ENCODE peak calls at places on chromosomes 13 and 19, in five cellular contexts. One of them, this sample, is unnamed.

GRCh38 chr13:108525867-108526266 is 103.5 kb upstream of the MYO16 start:
- DNase-seq in uterus: no peak
- DNase-seq in adrenal gland: no peak
- DNase-seq in cardiac fibroblast: no peak
- DNase-seq in CD8-positive, alpha-beta T cell: no peak
- DNase-seq in this sample: no peak

GRCh38 chr13:110396913-110397379 is 89.9 kb downstream of the COL4A2 start:
- DNase-seq in uterus: peak; percentile 94
- DNase-seq in adrenal gland: peak; percentile 90
- DNase-seq in cardiac fibroblast: peak; percentile 100
- DNase-seq in CD8-positive, alpha-beta T cell: no peak
- DNase-seq in this sample: peak; percentile 78

GRCh38 chr13:95275322-95276118 is 25.7 kb downstream of the ABCC4 start:
- DNase-seq in uterus: no peak
- DNase-seq in adrenal gland: no peak
- DNase-seq in cardiac fibroblast: no peak
- DNase-seq in CD8-positive, alpha-beta T cell: no peak
- DNase-seq in this sample: no peak

GRCh38 chr19:10027158-10027997 is 14.1 kb downstream of the RDH8 start:
- DNase-seq in uterus: peak; percentile 96
- DNase-seq in adrenal gland: peak; percentile 97
- DNase-seq in cardiac fibroblast: peak; percentile 95
- DNase-seq in CD8-positive, alpha-beta T cell: peak; percentile 67
- DNase-seq in this sample: peak; percentile 80

GRCh38 chr19:23437901-23438300 is 42.6 kb upstream of the ZNF91 start:
- DNase-seq in uterus: no peak
- DNase-seq in adrenal gland: no peak
- DNase-seq in cardiac fibroblast: no peak
- DNase-seq in CD8-positive, alpha-beta T cell: no peak
- DNase-seq in this sample: no peak

GRCh38 chr19:33862991-33863390 is 66.3 kb downstream of the KCTD15 start:
- DNase-seq in uterus: no peak
- DNase-seq in adrenal gland: no peak
- DNase-seq in cardiac fibroblast: no peak
- DNase-seq in CD8-positive, alpha-beta T cell: no peak
- DNase-seq in this sample: no peak

GRCh38 chr19:14002571-14003278 is 3.4 kb downstream of the RFX1 start:
- DNase-seq in uterus: no peak
- DNase-seq in adrenal gland: no peak
- DNase-seq in cardiac fibroblast: no peak
- DNase-seq in CD8-positive, alpha-beta T cell: no peak
- DNase-seq in this sample: no peak

GRCh38 chr13:64817721-64818120 is 2412.4 kb downstream of the PCDH9 start:
- DNase-seq in uterus: no peak
- DNase-seq in adrenal gland: no peak
- DNase-seq in cardiac fibroblast: peak; percentile 47
- DNase-seq in CD8-positive, alpha-beta T cell: no peak
- DNase-seq in this sample: no peak

GRCh38 chr19:18809149-18809978 is 18.3 kb upstream of the COMP start:
- DNase-seq in uterus: peak; percentile 83
- DNase-seq in adrenal gland: peak; percentile 68
- DNase-seq in cardiac fibroblast: peak; percentile 88
- DNase-seq in CD8-positive, alpha-beta T cell: no peak
- DNase-seq in this sample: no peak

GRCh38 chr13:98575009-98575866 is 1.7 kb downstream of the STK24 start:
- DNase-seq in uterus: no peak
- DNase-seq in adrenal gland: no peak
- DNase-seq in cardiac fibroblast: peak; percentile 40
- DNase-seq in CD8-positive, alpha-beta T cell: no peak
- DNase-seq in this sample: no peak

GRCh38 chr13:112168771-112169170 is 101.8 kb downstream of the SOX1 start:
- DNase-seq in uterus: no peak
- DNase-seq in adrenal gland: no peak
- DNase-seq in cardiac fibroblast: no peak
- DNase-seq in CD8-positive, alpha-beta T cell: no peak
- DNase-seq in this sample: no peak

GRCh38 chr19:39408392-39409206 is 2.0 kb downstream of the ZFP36 start:
- DNase-seq in uterus: peak; percentile 43
- DNase-seq in adrenal gland: peak; percentile 42
- DNase-seq in cardiac fibroblast: peak; percentile 60
- DNase-seq in CD8-positive, alpha-beta T cell: no peak
- DNase-seq in this sample: no peak

DNA sequence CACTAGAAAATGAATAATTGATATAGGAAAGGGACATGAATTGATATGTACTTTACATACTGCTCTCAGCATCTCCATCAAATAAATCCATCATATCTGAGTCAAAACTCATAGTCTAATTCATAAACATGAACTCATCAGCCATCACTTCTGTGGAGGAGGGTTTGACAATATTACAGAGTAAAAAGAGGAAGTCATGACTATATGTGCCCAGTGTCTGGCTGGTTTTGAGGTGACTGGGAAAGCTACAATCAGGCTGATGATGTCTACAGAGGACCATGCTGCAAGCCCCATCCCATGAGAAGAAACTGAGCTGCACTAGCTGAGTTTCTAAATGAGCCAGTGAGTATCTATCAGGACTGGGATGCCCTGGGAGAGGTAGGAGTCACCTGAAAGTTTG is 417.9 kb downstream of the TSHZ3 start:
- DNase-seq in uterus: no peak
- DNase-seq in adrenal gland: no peak
- DNase-seq in cardiac fibroblast: no peak
- DNase-seq in CD8-positive, alpha-beta T cell: no peak
- DNase-seq in this sample: no peak
- TF ChIP-seq CTCF in uterus: no peak
- TF ChIP-seq CTCF in adrenal gland: no peak
- TF ChIP-seq CTCF in cardiac fibroblast: no peak
- TF ChIP-seq CTCF in CD8-positive, alpha-beta T cell: no peak
- TF ChIP-seq CTCF in this sample: no peak

DNA sequence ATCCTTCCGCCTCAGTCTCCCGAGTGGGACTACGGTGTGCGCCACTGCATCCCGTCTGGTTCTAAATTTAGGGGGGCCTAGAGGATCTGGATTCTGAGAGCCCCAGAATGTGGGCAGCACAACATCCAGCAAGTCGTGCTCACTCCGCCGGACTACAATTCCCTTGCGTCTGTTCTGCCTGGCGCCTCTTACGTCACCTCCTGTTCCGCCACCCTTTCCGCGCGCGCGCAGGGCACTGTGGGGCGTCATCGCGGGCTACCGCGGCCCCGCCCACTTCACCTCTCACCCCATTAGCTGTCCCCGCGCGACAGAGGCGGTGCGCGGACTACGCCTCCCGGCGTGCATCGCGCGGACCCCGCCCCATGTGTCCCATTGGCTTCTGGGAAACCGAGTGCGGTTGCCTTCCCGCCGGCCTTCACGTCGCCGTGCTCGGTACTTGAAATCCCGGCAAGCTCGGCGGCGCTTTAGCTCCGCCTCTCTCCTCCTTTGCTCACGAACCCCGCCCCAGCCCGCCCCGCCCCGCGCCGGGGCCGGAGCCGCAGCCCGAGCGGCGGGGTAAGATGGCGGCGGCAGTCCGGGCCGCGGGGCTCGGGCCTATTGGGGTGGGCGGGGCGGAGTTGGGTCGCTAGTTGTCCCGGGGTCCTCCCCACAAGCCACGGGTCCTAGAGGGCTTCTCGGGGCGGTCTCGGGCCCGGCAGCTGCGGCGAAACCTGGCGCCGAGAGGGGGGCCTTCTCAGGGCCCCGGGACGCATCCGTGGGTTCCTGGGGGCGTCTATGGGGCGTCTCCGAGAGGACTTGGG is at the start of gene SCAF1:
- DNase-seq in uterus: peak; percentile 99
- DNase-seq in adrenal gland: peak; percentile 99
- DNase-seq in cardiac fibroblast: peak; percentile 99
- DNase-seq in CD8-positive, alpha-beta T cell: peak; percentile 99
- DNase-seq in this sample: peak; percentile 81
- TF ChIP-seq CTCF in uterus: peak; percentile 22
- TF ChIP-seq CTCF in adrenal gland: no peak
- TF ChIP-seq CTCF in cardiac fibroblast: no peak
- TF ChIP-seq CTCF in CD8-positive, alpha-beta T cell: no peak
- TF ChIP-seq CTCF in this sample: no peak

DNA sequence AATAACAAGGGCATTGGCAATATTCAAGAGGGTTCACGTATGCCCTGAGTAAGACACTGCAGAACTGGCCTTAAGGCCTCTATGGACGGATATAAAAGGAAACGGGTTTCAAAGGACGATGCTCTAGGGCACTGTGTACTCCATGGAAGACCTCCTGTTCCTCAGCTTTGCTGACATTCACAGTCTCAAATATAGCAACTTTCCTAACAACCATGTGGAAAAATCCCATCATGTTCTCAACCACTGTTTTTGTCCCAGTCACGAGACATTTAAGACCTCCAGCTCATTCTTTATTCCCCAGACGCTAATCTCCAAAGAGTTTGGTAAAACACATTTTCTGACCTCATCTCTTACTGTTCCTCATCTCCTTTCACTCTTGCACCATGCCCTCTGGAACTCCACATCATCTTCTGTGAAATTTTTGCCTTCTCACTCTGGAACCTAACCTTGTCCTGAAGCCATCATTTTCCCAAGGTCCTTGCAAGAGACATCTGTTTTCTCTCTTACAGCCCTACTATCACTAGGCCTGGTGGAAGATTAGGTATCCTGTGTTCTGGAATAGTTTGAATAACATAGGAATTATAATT is 37.6 kb downstream of the SPRY2 start:
- DNase-seq in uterus: no peak
- DNase-seq in adrenal gland: no peak
- DNase-seq in cardiac fibroblast: peak; percentile 20
- DNase-seq in CD8-positive, alpha-beta T cell: no peak
- DNase-seq in this sample: no peak
- TF ChIP-seq CTCF in uterus: no peak
- TF ChIP-seq CTCF in adrenal gland: no peak
- TF ChIP-seq CTCF in cardiac fibroblast: no peak
- TF ChIP-seq CTCF in CD8-positive, alpha-beta T cell: no peak
- TF ChIP-seq CTCF in this sample: no peak

DNA sequence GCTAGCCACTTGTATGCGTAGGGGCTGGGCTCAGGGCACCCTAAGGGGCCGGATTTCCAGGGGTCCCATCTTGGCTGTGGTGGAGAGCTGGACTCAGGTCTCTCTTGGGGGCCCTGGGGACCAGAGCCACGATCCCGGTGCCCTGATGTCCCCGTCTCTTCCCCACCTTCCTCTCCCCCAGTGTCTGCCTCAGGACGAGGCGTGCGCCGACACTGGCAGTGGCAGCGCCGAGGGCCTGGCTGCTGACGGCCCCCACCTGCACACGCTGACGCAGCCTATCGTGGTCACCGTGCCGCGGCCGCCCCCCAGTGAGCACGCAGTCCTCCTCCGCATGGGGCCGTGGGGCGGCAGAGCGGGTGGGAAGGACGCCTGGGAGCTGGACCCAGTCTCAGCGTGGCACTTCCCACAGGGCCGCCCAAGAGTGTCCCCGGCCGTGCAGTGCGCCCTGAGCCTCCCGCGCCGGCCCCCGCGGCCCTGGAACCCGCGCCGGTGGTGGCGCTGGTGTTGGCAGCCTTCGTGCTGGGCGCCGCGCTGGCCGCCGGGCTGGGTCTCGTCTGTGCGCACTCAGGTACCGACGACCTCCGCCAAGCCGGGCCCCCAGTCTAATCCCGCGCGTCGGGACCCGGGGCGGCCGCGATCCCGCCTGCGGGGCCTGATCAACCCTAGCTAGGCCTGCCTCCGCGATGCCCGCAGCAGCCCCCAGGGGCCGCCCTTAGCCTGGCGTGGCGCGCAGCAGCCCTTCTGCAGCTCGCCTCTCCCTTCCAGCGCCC is 2.7 kb upstream of the SNAPC2 start:
- DNase-seq in uterus: peak; percentile 61
- DNase-seq in adrenal gland: no peak
- DNase-seq in cardiac fibroblast: peak; percentile 56
- DNase-seq in CD8-positive, alpha-beta T cell: no peak
- DNase-seq in this sample: no peak
- TF ChIP-seq CTCF in uterus: peak; percentile 78
- TF ChIP-seq CTCF in adrenal gland: peak; percentile 20
- TF ChIP-seq CTCF in cardiac fibroblast: peak; percentile 42
- TF ChIP-seq CTCF in CD8-positive, alpha-beta T cell: peak; percentile 58
- TF ChIP-seq CTCF in this sample: no peak

DNA sequence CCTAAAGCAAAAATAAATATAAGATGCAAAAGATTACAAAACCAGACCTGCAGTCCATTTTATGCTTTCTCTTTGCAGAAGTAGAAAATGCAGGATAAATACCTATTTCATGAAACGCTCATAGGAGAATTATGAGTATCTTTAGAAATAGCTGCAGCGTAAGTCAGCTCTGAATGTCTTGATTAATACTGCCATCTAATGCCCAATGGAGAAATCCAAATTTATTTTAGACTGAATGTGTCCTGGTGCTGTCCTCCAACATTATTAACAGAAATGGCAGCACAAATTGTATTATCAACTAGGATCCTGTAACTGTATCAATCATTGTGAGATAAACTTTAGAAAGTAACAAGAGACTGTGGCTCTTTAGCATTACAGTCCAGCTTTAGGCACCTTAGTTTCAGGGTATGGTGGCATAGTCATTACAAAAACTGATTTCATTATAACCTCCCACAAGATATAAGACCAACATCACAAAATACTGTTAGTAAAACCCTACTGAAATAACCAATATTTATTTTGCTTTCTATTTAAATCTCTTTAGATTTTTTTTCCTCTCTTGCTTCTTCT is 162.1 kb upstream of the MIR17HG start:
- DNase-seq in uterus: no peak
- DNase-seq in adrenal gland: no peak
- DNase-seq in cardiac fibroblast: peak; percentile 6
- DNase-seq in CD8-positive, alpha-beta T cell: no peak
- DNase-seq in this sample: no peak
- TF ChIP-seq CTCF in uterus: no peak
- TF ChIP-seq CTCF in adrenal gland: no peak
- TF ChIP-seq CTCF in cardiac fibroblast: no peak
- TF ChIP-seq CTCF in CD8-positive, alpha-beta T cell: no peak
- TF ChIP-seq CTCF in this sample: no peak

GRCh38 chr19:1445185-1445931 is 4.6 kb upstream of the APC2 start:
- DNase-seq in uterus: peak; percentile 70
- DNase-seq in adrenal gland: no peak
- DNase-seq in cardiac fibroblast: peak; percentile 53
- DNase-seq in CD8-positive, alpha-beta T cell: peak; percentile 73
- DNase-seq in this sample: peak; percentile 54
- TF ChIP-seq CTCF in uterus: peak; percentile 89
- TF ChIP-seq CTCF in adrenal gland: peak; percentile 25
- TF ChIP-seq CTCF in cardiac fibroblast: peak; percentile 42
- TF ChIP-seq CTCF in CD8-positive, alpha-beta T cell: peak; percentile 93
- TF ChIP-seq CTCF in this sample: no peak

GRCh38 chr13:100652510-100652909 is 22.1 kb downstream of the TMTC4 start:
- DNase-seq in uterus: no peak
- DNase-seq in adrenal gland: no peak
- DNase-seq in cardiac fibroblast: no peak
- DNase-seq in CD8-positive, alpha-beta T cell: no peak
- DNase-seq in this sample: no peak
- TF ChIP-seq CTCF in uterus: no peak
- TF ChIP-seq CTCF in adrenal gland: no peak
- TF ChIP-seq CTCF in cardiac fibroblast: no peak
- TF ChIP-seq CTCF in CD8-positive, alpha-beta T cell: no peak
- TF ChIP-seq CTCF in this sample: no peak

This sample was measured in omental fat pad.